ENCODE peak calls at places on chromosomes 5 and 9, in five cellular contexts. One of them, this sample, is unnamed.

GRCh38 chr9:121178676-121179372 is 22.8 kb downstream of the RAB14 start:
- DNase-seq in SK-N-SH: no peak
- DNase-seq in K562: no peak
- DNase-seq in HCT116: no peak
- DNase-seq in GM12878: no peak
- DNase-seq in this sample: no peak

GRCh38 chr5:38289457-38289856 is 31.1 kb downstream of the EGFLAM start:
- DNase-seq in GM12878: no peak
- DNase-seq in SK-N-SH: no peak
- DNase-seq in K562: no peak
- DNase-seq in HCT116: no peak
- DNase-seq in this sample: no peak

GRCh38 chr5:168284809-168285208 is 6.6 kb upstream of the WWC1 start:
- DNase-seq in SK-N-SH: no peak
- DNase-seq in HCT116: no peak
- DNase-seq in GM12878: no peak
- DNase-seq in K562: no peak
- DNase-seq in this sample: no peak

GRCh38 chr5:158464383-158464782 is 605.4 kb upstream of the CLINT1 start:
- DNase-seq in K562: no peak
- DNase-seq in SK-N-SH: no peak
- DNase-seq in GM12878: no peak
- DNase-seq in HCT116: no peak
- DNase-seq in this sample: no peak

GRCh38 chr5:154677921-154678320 is 77.3 kb upstream of the LARP1 start:
- DNase-seq in K562: no peak
- DNase-seq in SK-N-SH: no peak
- DNase-seq in GM12878: no peak
- DNase-seq in HCT116: no peak
- DNase-seq in this sample: no peak

GRCh38 chr5:107571621-107572489 is 98.9 kb downstream of the EFNA5 start:
- DNase-seq in GM12878: peak; percentile 83
- DNase-seq in K562: peak; percentile 72
- DNase-seq in HCT116: peak; percentile 83
- DNase-seq in SK-N-SH: peak; percentile 75
- DNase-seq in this sample: peak; percentile 66

GRCh38 chr5:128213340-128213739 is 129.8 kb downstream of the SLC12A2 start:
- DNase-seq in HCT116: peak; percentile 61
- DNase-seq in K562: peak; percentile 19
- DNase-seq in SK-N-SH: peak; percentile 31
- DNase-seq in GM12878: no peak
- DNase-seq in this sample: peak; percentile 39

GRCh38 chr5:122355324-122355723 is 43.3 kb downstream of the SNCAIP start:
- DNase-seq in HCT116: no peak
- DNase-seq in K562: no peak
- DNase-seq in GM12878: no peak
- DNase-seq in SK-N-SH: no peak
- DNase-seq in this sample: no peak

GRCh38 chr5:59001154-59001553 is 418.3 kb downstream of the RAB3C start:
- DNase-seq in SK-N-SH: peak; percentile 51
- DNase-seq in HCT116: no peak
- DNase-seq in K562: no peak
- DNase-seq in GM12878: no peak
- DNase-seq in this sample: no peak

GRCh38 chr9:108130896-108131295 is 641.3 kb upstream of the KLF4 start:
- DNase-seq in K562: no peak
- DNase-seq in GM12878: no peak
- DNase-seq in SK-N-SH: no peak
- DNase-seq in HCT116: no peak
- DNase-seq in this sample: no peak

DNA sequence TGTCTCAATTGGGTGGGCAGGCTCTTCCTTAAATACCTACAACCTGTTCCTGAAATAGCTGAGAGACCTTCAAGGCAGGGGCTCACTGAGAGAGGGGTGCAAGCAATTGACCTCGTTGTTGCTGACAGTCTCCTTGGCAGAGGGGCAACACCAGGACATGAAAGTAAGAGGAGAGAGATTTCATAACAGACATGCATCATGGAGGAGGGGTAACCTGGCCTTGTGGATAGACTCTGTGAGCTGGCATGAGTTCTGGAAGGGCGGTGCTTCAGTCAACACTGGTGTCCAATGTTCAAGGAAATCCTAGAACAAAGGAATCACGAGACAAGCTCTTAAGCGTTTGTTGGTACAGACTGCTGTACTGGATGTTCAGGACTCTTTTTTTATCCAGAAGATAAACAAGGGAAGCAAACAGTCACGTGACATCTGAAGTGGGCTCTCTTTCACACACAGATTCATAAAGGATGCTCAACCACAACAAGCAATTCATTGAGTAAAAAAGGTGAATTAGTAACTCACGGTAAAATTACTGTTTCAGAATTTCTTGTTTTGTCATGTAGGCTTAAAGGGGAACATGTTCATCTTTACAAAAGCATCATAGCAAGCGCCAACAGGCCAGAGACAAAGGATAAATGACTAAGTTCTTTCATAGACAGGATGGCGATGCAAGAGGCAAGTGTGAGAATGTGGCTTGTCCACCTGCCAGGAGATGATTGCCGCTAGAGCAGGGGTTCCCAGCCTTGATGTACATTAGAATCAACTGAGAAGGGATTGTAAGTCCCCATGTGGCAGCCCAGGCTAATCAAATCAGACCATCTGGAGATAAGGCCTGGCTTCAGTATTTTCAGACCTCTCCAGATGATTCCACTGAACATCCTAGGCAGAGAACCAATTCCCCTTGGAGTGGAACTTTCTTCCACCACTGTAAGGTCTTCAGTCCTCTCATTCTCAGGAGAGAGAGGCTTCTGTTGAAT is 20.7 kb downstream of the ANKRA2 start:
- DNase-seq in GM12878: no peak
- DNase-seq in K562: no peak
- DNase-seq in SK-N-SH: peak; percentile 21
- DNase-seq in HCT116: no peak
- DNase-seq in this sample: peak; percentile 100
- TF ChIP-seq ZBTB33 in GM12878: no peak
- TF ChIP-seq ZBTB33 in K562: no peak
- TF ChIP-seq ZBTB33 in SK-N-SH: no peak
- TF ChIP-seq ZBTB33 in HCT116: no peak
- TF ChIP-seq ZBTB33 in this sample: peak; percentile 33

GRCh38 chr9:76394896-76395244 is 644 bp upstream of the RFK start:
- DNase-seq in HCT116: peak; percentile 43
- DNase-seq in SK-N-SH: peak; percentile 70
- DNase-seq in K562: peak; percentile 50
- DNase-seq in GM12878: peak; percentile 23
- DNase-seq in this sample: peak; percentile 93
- TF ChIP-seq ZBTB33 in HCT116: no peak
- TF ChIP-seq ZBTB33 in SK-N-SH: no peak
- TF ChIP-seq ZBTB33 in K562: no peak
- TF ChIP-seq ZBTB33 in GM12878: no peak
- TF ChIP-seq ZBTB33 in this sample: no peak

GRCh38 chr9:13360188-13360587 is 80.7 kb upstream of the MPDZ start:
- DNase-seq in SK-N-SH: peak; percentile 4
- DNase-seq in K562: no peak
- DNase-seq in GM12878: no peak
- DNase-seq in HCT116: no peak
- DNase-seq in this sample: no peak

GRCh38 chr9:13354733-13355132 is 75.2 kb upstream of the MPDZ start:
- DNase-seq in SK-N-SH: no peak
- DNase-seq in GM12878: no peak
- DNase-seq in K562: no peak
- DNase-seq in HCT116: no peak
- DNase-seq in this sample: no peak

GRCh38 chr9:13361076-13361475 is 81.6 kb upstream of the MPDZ start:
- DNase-seq in K562: no peak
- DNase-seq in SK-N-SH: no peak
- DNase-seq in GM12878: no peak
- DNase-seq in HCT116: no peak
- DNase-seq in this sample: no peak

GRCh38 chr9:13352451-13352979 is 73.0 kb upstream of the MPDZ start:
- DNase-seq in SK-N-SH: no peak
- DNase-seq in K562: no peak
- DNase-seq in HCT116: no peak
- DNase-seq in GM12878: no peak
- DNase-seq in this sample: no peak

GRCh38 chr9:13358128-13358527 is 78.6 kb upstream of the MPDZ start:
- DNase-seq in HCT116: no peak
- DNase-seq in GM12878: no peak
- DNase-seq in K562: no peak
- DNase-seq in SK-N-SH: no peak
- DNase-seq in this sample: no peak
- TF ChIP-seq ZBTB33 in HCT116: no peak
- TF ChIP-seq ZBTB33 in GM12878: no peak
- TF ChIP-seq ZBTB33 in K562: no peak
- TF ChIP-seq ZBTB33 in SK-N-SH: peak; percentile 11
- TF ChIP-seq ZBTB33 in this sample: no peak

GRCh38 chr9:129836342-129837007 is 1.2 kb downstream of the USP20 start:
- DNase-seq in SK-N-SH: no peak
- DNase-seq in HCT116: no peak
- DNase-seq in K562: peak; percentile 43
- DNase-seq in GM12878: no peak
- DNase-seq in this sample: no peak
- TF ChIP-seq ZBTB33 in SK-N-SH: no peak
- TF ChIP-seq ZBTB33 in HCT116: no peak
- TF ChIP-seq ZBTB33 in K562: no peak
- TF ChIP-seq ZBTB33 in GM12878: no peak
- TF ChIP-seq ZBTB33 in this sample: no peak

DNA sequence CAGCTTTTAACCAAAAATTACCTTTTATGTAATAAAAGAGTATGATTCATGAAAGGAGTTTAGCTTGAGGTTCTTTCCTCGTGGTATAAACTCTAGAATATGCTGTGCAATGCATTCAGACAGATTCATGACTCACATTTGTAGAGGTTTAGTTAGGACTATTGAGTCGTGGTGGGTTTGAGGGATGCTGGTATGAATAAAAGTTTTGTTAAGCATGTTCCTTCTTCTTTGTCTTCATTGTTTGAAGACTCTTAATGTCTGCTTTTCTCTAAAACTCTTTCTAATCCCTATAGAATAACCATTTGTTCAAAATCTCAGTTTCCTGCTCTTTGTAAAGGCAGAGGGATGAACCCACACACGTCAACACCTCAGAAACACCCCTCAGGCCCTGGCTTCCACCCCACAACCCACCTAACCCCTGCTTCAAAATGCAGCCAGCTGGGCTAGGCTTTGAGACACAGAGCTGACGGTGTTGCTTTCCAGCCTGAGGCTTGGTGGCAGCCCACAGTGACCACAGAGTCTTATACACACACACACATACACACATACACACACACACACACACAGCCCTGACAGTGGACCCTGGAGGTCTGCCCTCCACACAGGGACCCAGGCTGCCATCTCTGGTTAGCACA is 69.0 kb upstream of the IRX1 start:
- DNase-seq in SK-N-SH: no peak
- DNase-seq in GM12878: no peak
- DNase-seq in K562: no peak
- DNase-seq in HCT116: no peak
- DNase-seq in this sample: no peak
- TF ChIP-seq ZBTB33 in SK-N-SH: no peak
- TF ChIP-seq ZBTB33 in GM12878: no peak
- TF ChIP-seq ZBTB33 in K562: no peak
- TF ChIP-seq ZBTB33 in HCT116: no peak
- TF ChIP-seq ZBTB33 in this sample: no peak

GRCh38 chr9:110217656-110218099 is 9.7 kb upstream of the C9orf152 start:
- DNase-seq in HCT116: peak; percentile 48
- DNase-seq in GM12878: no peak
- DNase-seq in SK-N-SH: peak; percentile 35
- DNase-seq in K562: no peak
- DNase-seq in this sample: peak; percentile 52
- TF ChIP-seq ZBTB33 in HCT116: no peak
- TF ChIP-seq ZBTB33 in GM12878: no peak
- TF ChIP-seq ZBTB33 in SK-N-SH: no peak
- TF ChIP-seq ZBTB33 in K562: no peak
- TF ChIP-seq ZBTB33 in this sample: no peak

DNA sequence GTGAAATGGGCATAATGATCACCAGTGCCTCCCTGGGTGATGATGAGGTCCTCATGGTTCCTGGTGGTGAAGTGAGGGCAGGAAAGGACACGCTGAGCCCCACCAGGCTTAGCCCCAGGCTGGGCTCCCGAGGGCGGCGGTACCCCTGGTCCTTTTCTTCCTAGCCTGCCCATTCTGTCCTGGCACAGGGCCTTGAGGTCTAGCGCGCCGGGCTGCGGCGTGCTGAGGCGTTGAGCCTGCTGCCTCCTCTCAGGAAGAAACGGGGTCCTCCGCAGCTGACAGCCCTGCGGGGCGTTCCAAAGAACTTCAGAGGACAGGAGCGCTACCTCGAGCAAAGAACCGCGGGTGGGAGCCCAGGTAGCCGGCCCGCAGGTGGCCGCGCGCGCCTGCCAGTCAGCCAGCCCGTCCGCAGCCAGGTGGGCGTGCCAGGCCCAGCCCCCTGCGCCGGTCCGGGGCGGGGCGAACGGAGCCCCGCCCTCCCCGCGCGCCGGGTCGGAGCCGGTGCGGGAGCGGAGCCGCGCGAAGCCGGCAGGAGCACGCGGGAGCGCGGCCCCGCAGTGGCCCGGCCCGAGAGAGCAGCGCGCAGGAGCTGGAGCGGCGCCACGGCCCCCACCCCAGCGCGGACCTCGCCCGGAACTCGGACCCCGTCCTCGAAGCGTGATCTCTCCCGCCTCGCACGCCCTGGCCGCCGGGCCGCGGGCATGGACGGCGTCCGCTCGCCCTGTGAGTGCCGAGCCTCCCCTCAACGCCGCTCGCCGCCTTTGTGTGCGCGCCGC is at the start of gene WNK2:
- DNase-seq in GM12878: no peak
- DNase-seq in HCT116: no peak
- DNase-seq in SK-N-SH: peak; percentile 96
- DNase-seq in K562: peak; percentile 98
- DNase-seq in this sample: no peak
- TF ChIP-seq ZBTB33 in GM12878: no peak
- TF ChIP-seq ZBTB33 in HCT116: no peak
- TF ChIP-seq ZBTB33 in SK-N-SH: no peak
- TF ChIP-seq ZBTB33 in K562: no peak
- TF ChIP-seq ZBTB33 in this sample: no peak

DNA sequence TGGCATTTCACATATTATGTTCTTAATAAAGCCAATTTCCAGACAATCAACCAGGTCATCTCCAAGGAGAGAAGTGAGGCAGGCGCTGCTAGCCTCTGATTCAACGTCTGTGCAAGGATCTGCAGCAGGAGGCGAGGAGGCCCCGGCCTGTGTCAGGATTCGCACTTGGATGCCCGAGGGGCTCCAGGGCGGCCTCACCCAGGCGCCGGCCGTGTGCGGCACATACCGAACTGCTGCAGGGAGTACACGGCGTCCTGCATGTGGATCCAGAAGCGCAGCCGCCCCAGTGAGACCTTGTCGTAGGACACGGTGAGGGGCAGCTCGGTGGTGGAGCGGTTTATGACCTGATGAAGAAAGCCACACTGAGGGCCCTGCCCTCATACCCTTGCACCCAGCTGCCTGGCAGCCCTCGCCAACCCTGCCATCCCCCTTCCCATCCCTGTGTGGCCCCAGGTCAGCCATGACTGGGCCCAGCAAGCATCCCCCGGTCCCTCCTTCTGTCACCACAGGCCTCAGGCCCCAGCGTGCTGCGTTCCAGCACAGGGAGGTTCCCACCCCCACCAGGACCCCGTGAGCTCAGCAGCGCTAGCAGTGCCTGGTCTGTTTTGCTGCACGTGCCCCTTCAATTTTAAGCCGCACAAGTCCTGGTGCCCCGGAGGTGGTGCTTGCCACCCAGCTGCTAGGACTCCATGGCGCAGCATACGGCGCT is 9.9 kb downstream of the CLPTM1L start:
- DNase-seq in GM12878: no peak
- DNase-seq in HCT116: no peak
- DNase-seq in K562: no peak
- DNase-seq in SK-N-SH: no peak
- DNase-seq in this sample: no peak
- TF ChIP-seq ZBTB33 in GM12878: no peak
- TF ChIP-seq ZBTB33 in HCT116: no peak
- TF ChIP-seq ZBTB33 in K562: no peak
- TF ChIP-seq ZBTB33 in SK-N-SH: no peak
- TF ChIP-seq ZBTB33 in this sample: no peak

This sample was measured in HepG2.